ENCODE peak calls at places on chromosome 1, in four cellular contexts. Z is aorta, N is Peyer's patch, B is psoas muscle. X is an unnamed sample.
A peak's percentile ranks its signal among the peaks of the same experiment; 100 is the strongest.

GRCh38 chr1:84260852-84261518 is 40.5 kb upstream of the SAMD13 start:
- DNase-seq in Z (no peak), N (no peak), B (no peak), X (no peak)

GRCh38 chr1:58839871-58840835 is 56.3 kb upstream of the JUN start:
- DNase-seq in Z (no peak), N (no peak), B (no peak), X (no peak)

GRCh38 chr1:154352245-154352580 is 26.9 kb downstream of the ATP8B2 start:
- DNase-seq in Z (no peak), N (no peak), B (no peak), X (no peak)

GRCh38 chr1:219066631-219067349 is 106.9 kb upstream of the LYPLAL1 start:
- DNase-seq in Z (no peak), N (no peak), B (no peak), X (no peak)

GRCh38 chr1:192805832-192806323 is 3.0 kb upstream of the RGS2 start:
- DNase-seq in Z (no peak), N (no peak), B (no peak), X (no peak)

GRCh38 chr1:203083463-203083921 is 2.3 kb downstream of the MYOG start:
- DNase-seq in Z (no peak), N (peak; percentile 30), B (no peak), X (no peak)

GRCh38 chr1:118947790-118948189 is 40.4 kb downstream of the TBX15 start:
- DNase-seq in Z (no peak), N (no peak), B (no peak), X (no peak)

GRCh38 chr1:185154912-185155513 is 1.7 kb downstream of the TRMT1L start:
- DNase-seq in Z (no peak), N (no peak), B (no peak), X (no peak)

GRCh38 chr1:200918006-200918405 is 23.3 kb downstream of the INAVA start:
- DNase-seq in Z (no peak), N (peak; percentile 13), B (no peak), X (no peak)

GRCh38 chr1:59674605-59675004 is 140.1 kb upstream of the HOOK1 start:
- DNase-seq in Z (no peak), N (no peak), B (no peak), X (no peak)

GRCh38 chr1:241972703-241973375 is 15.3 kb downstream of the BECN2 start:
- DNase-seq in Z (no peak), N (no peak), B (no peak), X (no peak)

GRCh38 chr1:162271972-162272371 is 104.7 kb downstream of the SPATA46 start:
- DNase-seq in Z (no peak), N (no peak), B (no peak), X (no peak)

GRCh38 chr1:227895828-227896685 is 51.7 kb downstream of the WNT9A start:
- DNase-seq in Z (peak; percentile 73), N (peak; percentile 38), B (peak; percentile 39), X (peak; percentile 11)

GRCh38 chr1:81484284-81484683 is 316.4 kb upstream of the ADGRL2 start:
- DNase-seq in Z (no peak), N (no peak), B (no peak), X (no peak)

GRCh38 chr1:5500541-5500940 is 491.7 kb downstream of the NPHP4 start:
- DNase-seq in Z (peak; percentile 24), N (no peak), B (no peak), X (no peak)

GRCh38 chr1:234842726-234843641 is 233.0 kb upstream of the IRF2BP2 start:
- DNase-seq in Z (no peak), N (peak; percentile 60), B (peak; percentile 66), X (no peak)

GRCh38 chr1:20081331-20081810 is 11.4 kb downstream of the PLA2G5 start:
- DNase-seq in Z (peak; percentile 51), N (no peak), B (no peak), X (no peak)

GRCh38 chr1:86636898-86637297 is 67.5 kb upstream of the SH3GLB1 start:
- DNase-seq in Z (no peak), N (no peak), B (no peak), X (no peak)

GRCh38 chr1:63935148-63935547 is 161.3 kb downstream of the ROR1 start:
- DNase-seq in Z (no peak), N (no peak), B (no peak), X (no peak)

GRCh38 chr1:75203415-75204277 is 69.5 kb downstream of the LHX8 start:
- DNase-seq in Z (no peak), N (no peak), B (no peak), X (no peak)

GRCh38 chr1:74205236-74205635 is 7.2 kb downstream of the FPGT start:
- DNase-seq in Z (no peak), N (no peak), B (no peak), X (no peak)

GRCh38 chr1:39450956-39451601 is 40.4 kb upstream of the BMP8A start:
- DNase-seq in Z (no peak), N (no peak), B (no peak), X (peak; percentile 41)

GRCh38 chr1:181485276-181486097 is 2.2 kb downstream of the CACNA1E start:
- DNase-seq in Z (no peak), N (no peak), B (no peak), X (no peak)

GRCh38 chr1:205656236-205656635 is 24.1 kb downstream of the SLC45A3 start:
- DNase-seq in Z (no peak), N (no peak), B (no peak), X (no peak)

GRCh38 chr1:102879439-102879993 is 228.8 kb downstream of the COL11A1 start:
- DNase-seq in Z (no peak), N (no peak), B (no peak), X (no peak)

GRCh38 chr1:172460901-172461315 is 17.0 kb upstream of the PIGC start:
- DNase-seq in Z (no peak), N (no peak), B (no peak), X (no peak)

GRCh38 chr1:50308883-50309282 is 114.4 kb downstream of the DMRTA2 start:
- DNase-seq in Z (no peak), N (no peak), B (no peak), X (no peak)

GRCh38 chr1:116569776-116570357 is 959 bp downstream of the CD58 start:
- DNase-seq in Z (peak; percentile 85), N (peak; percentile 90), B (peak; percentile 64), X (peak; percentile 18)

GRCh38 chr1:36586146-36586545 is 103.4 kb upstream of the CSF3R start:
- DNase-seq in Z (no peak), N (no peak), B (no peak), X (no peak)

GRCh38 chr1:21622466-21623315 is 46.5 kb downstream of the RAP1GAP start:
- DNase-seq in Z (no peak), N (peak; percentile 70), B (no peak), X (peak; percentile 53)

GRCh38 chr1:200354243-200354642 is 55.6 kb downstream of the ZNF281 start:
- DNase-seq in Z (no peak), N (no peak), B (no peak), X (no peak)

GRCh38 chr1:211925016-211925415 is 94.5 kb upstream of the LPGAT1 start:
- DNase-seq in Z (no peak), N (peak; percentile 84), B (no peak), X (no peak)

GRCh38 chr1:159854693-159855192 is 7.7 kb downstream of the VSIG8 start:
- DNase-seq in Z (peak; percentile 93), N (peak; percentile 91), B (peak; percentile 92), X (peak; percentile 89)

GRCh38 chr1:180188679-180189175 is 34.1 kb downstream of the QSOX1 start:
- DNase-seq in Z (no peak), N (no peak), B (no peak), X (no peak)

GRCh38 chr1:198167436-198167934 is 10.7 kb downstream of the NEK7 start:
- DNase-seq in Z (no peak), N (no peak), B (no peak), X (no peak)

GRCh38 chr1:38340409-38340808 is 293.8 kb upstream of the POU3F1 start:
- DNase-seq in Z (no peak), N (no peak), B (no peak), X (no peak)

GRCh38 chr1:102861247-102861646 is 247.1 kb downstream of the COL11A1 start:
- DNase-seq in Z (no peak), N (no peak), B (no peak), X (no peak)

GRCh38 chr1:111221633-111222286 is 5.8 kb upstream of the CHI3L2 start:
- DNase-seq in Z (no peak), N (peak; percentile 86), B (no peak), X (no peak)

DNA sequence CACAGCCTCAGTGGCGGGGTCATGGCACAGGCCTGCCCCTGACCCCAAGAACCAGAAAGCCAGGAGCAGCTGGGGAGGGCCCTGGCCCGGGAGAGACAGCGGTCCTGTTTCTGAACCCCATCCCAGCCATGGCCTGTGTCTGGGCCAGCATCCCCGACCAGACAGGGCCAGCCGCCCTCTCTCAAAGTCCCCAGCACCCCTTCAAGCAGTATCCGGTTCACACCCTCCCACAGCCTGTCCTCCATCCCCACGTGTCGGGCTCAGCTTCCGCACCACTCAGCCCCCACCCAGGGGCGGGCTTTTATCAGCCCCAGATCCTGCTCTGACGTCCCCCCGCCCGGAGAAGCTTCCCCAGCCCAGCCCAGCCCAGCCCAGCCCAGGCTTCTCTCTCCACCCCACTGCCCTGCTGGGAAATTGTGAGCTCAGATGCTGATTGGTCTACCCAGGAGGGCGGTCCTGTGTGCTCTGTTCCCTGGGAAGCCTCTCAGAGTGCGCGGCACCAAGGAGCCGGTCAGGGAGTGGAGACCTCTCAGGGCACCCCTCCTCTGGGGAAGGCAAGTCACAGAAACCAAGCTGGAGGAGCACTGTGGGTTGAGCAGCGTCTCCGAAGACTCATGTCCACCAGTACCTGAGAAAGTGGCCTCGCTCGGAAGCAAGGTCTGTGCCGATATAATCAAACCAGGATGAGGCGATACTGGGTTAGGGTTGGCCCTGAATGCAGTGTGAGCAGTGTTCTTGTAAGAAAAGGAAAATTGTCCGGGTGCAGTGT is 4.7 kb upstream of the FAAP20 start:
- DNase-seq in Z (peak; percentile 96), N (peak; percentile 95), B (peak; percentile 94), X (peak; percentile 87)
- H3K4me3 ChIP-seq in Z (peak overlapping the region; percentile 34), N (peak overlapping the region; percentile 37), B (peak overlapping the region; percentile 70), X (peak overlapping the region; percentile 38)

GRCh38 chr1:94301186-94301585 is 63.8 kb upstream of the ARHGAP29 start:
- DNase-seq in Z (no peak), N (no peak), B (no peak), X (no peak)
- H3K4me1 ChIP-seq in Z (peaks cover 4% of the 10 kb centered on the region), N (no peaks in the 10 kb centered on the region), B (peaks cover 24% of the 10 kb centered on the region), X (peaks cover 7% of the 10 kb centered on the region)

DNA sequence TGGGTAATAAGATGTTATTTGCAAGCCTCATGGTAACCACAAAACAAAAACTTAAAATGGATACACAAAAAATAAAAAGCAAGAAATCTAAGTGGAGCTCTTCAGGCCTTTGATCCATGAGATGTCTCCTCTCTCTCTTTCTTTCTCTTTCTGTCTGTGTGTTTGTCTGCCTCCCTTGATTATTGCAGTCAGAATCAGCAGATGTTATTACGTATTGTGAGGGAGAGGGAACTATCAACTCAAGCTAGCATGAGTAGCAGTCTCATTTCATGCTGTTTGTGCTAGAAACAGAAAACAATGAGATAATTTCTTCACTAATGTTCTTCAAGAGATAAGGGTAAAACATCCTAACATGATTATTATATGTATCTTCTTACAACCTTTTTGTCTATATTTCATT is 103.6 kb upstream of the PDC start:
- DNase-seq in Z (no peak), N (no peak), B (no peak), X (no peak)
- H3K4me3 ChIP-seq in Z (no peak overlapping the region), N (no peak overlapping the region), B (no peak overlapping the region), X (no peak overlapping the region)

DNA sequence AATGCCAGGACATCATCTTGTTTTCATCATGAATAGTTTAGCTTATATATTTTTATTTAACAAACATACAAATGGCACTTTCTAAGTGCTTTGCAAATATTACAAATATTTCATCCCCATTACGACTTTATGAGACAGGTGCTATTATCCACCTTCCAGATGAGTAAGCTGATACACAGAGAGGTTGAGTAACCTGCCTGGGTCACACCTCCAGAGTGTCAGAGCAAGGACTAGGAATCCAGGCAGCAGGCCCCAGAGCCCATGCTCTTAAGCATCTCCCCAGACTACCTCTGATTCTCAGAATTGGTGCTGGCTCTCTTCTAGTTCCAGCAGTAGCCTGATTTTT is 40.0 kb downstream of the EPHB2 start:
- DNase-seq in Z (no peak), N (no peak), B (no peak), X (no peak)
- H3K4me1 ChIP-seq in Z (no peaks in the 10 kb centered on the region), N (no peaks in the 10 kb centered on the region), B (no peaks in the 10 kb centered on the region), X (peaks cover 8% of the 10 kb centered on the region)

X was measured in ovary.